ENCODE peak calls at places on chromosomes 5 and 9, in four cellular contexts. P is NCI-H2081; Y is CD8-positive, alpha-beta memory T cell; X is Right ventricle myocardium inferior. Z is an unnamed sample.

GRCh38 chr5:172951381-172952033 is 7.7 kb upstream of the RPL26L1 start:
- DNase-seq in Y (no peak), P (no peak), X (no peak), Z (no peak)

GRCh38 chr5:7991125-7991821 is 122.3 kb downstream of the MTRR start:
- DNase-seq in X (no peak), P (no peak), Y (no peak), Z (no peak)

GRCh38 chr5:133916914-133917313 is 51.5 kb downstream of the C5orf15 start:
- DNase-seq in X (no peak), Y (no peak), P (no peak), Z (no peak)

GRCh38 chr5:142326480-142326938 is 1.7 kb upstream of the SPRY4 start:
- DNase-seq in P (no peak), Y (no peak), X (no peak), Z (no peak)

GRCh38 chr9:70113403-70114022 is 69.9 kb downstream of the MAMDC2 start:
- DNase-seq in Y (no peak), P (peak), X (peak), Z (no peak)

GRCh38 chr5:180323929-180324632 is 29.1 kb downstream of the GFPT2 start:
- DNase-seq in P (no peak), Y (no peak), X (no peak), Z (no peak)

GRCh38 chr9:105978336-105978735 is 284.0 kb downstream of the TMEM38B start:
- DNase-seq in Y (no peak), X (no peak), P (no peak), Z (no peak)

GRCh38 chr9:123162359-123163345 is 105.7 kb downstream of the STRBP start:
- DNase-seq in P (no peak), X (no peak), Y (no peak), Z (no peak)

GRCh38 chr5:53969331-53969730 is 341.0 kb downstream of the ARL15 start:
- DNase-seq in X (no peak), P (no peak), Y (no peak), Z (no peak)

GRCh38 chr9:69584746-69585145 is 87.4 kb downstream of the APBA1 start:
- DNase-seq in Y (no peak), X (no peak), P (no peak), Z (no peak)

Z was measured in immature natural killer cell.